ENCODE peak calls at places on chromosome 10, in six cellular contexts. One of them, this sample, is unnamed.

GRCh38 chr10:70705121-70705861 is 33.0 kb downstream of the ADAMTS14 start:
- DNase-seq in NB4: no peak
- DNase-seq in GM12878: no peak
- DNase-seq in K562: no peak
- DNase-seq in A549: no peak
- DNase-seq in HepG2: no peak
- DNase-seq in this sample: no peak

GRCh38 chr10:130834170-130834569 is 477.4 kb downstream of the TCERG1L start:
- DNase-seq in NB4: no peak
- DNase-seq in GM12878: no peak
- DNase-seq in K562: no peak
- DNase-seq in HepG2: no peak
- DNase-seq in A549: no peak
- DNase-seq in this sample: no peak

GRCh38 chr10:112946649-112947048 is 3.4 kb upstream of the TCF7L2 start:
- DNase-seq in K562: no peak
- DNase-seq in NB4: no peak
- DNase-seq in HepG2: no peak
- DNase-seq in GM12878: no peak
- DNase-seq in A549: no peak
- DNase-seq in this sample: no peak

GRCh38 chr10:132186488-132187413 is at the start of gene DPYSL4:
- DNase-seq in GM12878: no peak
- DNase-seq in K562: peak
- DNase-seq in HepG2: no peak
- DNase-seq in A549: peak
- DNase-seq in NB4: no peak
- DNase-seq in this sample: peak

GRCh38 chr10:28738200-28738599 is 60.9 kb downstream of the BAMBI start:
- DNase-seq in GM12878: no peak
- DNase-seq in NB4: peak
- DNase-seq in A549: no peak
- DNase-seq in HepG2: no peak
- DNase-seq in K562: peak
- DNase-seq in this sample: no peak

GRCh38 chr10:64785816-64786215 is 1264.6 kb downstream of the REEP3 start:
- DNase-seq in A549: no peak
- DNase-seq in K562: no peak
- DNase-seq in HepG2: no peak
- DNase-seq in GM12878: no peak
- DNase-seq in NB4: no peak
- DNase-seq in this sample: no peak

GRCh38 chr10:5184987-5185386 is at the start of gene AKR1C8:
- DNase-seq in HepG2: no peak
- DNase-seq in GM12878: no peak
- DNase-seq in NB4: no peak
- DNase-seq in A549: no peak
- DNase-seq in K562: no peak
- DNase-seq in this sample: no peak

GRCh38 chr10:5977471-5978370 is at the start of gene IL15RA:
- DNase-seq in HepG2: peak
- DNase-seq in A549: peak
- DNase-seq in K562: peak
- DNase-seq in NB4: peak
- DNase-seq in GM12878: no peak
- DNase-seq in this sample: peak

GRCh38 chr10:79459243-79459642 is 13.8 kb upstream of the ZCCHC24 start:
- DNase-seq in GM12878: no peak
- DNase-seq in A549: no peak
- DNase-seq in NB4: no peak
- DNase-seq in K562: no peak
- DNase-seq in HepG2: no peak
- DNase-seq in this sample: no peak

GRCh38 chr10:98425511-98426352 is 10.8 kb upstream of the PYROXD2 start:
- DNase-seq in K562: peak
- DNase-seq in HepG2: peak
- DNase-seq in GM12878: no peak
- DNase-seq in NB4: peak
- DNase-seq in A549: peak
- DNase-seq in this sample: peak

DNA sequence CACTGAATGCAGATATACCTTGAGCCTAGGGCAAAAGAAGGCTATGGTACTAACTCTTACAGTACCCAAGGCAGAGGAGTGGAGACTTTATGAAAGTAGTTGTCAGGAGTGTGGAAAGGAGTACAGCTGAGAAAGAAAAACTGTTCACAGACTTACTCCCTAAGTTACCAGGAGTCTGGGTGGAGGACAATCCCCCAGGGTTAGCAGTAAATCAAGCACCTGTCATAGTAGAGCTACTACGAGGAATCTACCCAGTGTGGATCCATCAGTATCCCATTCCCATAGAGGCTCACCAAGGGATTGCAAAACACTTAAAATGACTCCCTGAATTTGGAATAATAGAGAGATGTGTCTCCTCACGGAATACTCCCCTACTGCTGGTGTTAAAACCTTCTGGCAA is 10.1 kb upstream of the ZNF33B start:
- DNase-seq in A549: no peak
- DNase-seq in K562: no peak
- DNase-seq in HepG2: no peak
- DNase-seq in NB4: no peak
- DNase-seq in GM12878: no peak
- DNase-seq in this sample: no peak
- TF ChIP-seq MYC in A549: no peak
- TF ChIP-seq MYC in K562: no peak
- TF ChIP-seq MYC in HepG2: no peak
- TF ChIP-seq MYC in NB4: no peak
- TF ChIP-seq MYC in GM12878: no peak
- TF ChIP-seq MYC in this sample: no peak

GRCh38 chr10:75238182-75239180 is 2.7 kb upstream of the COMTD1 start:
- DNase-seq in NB4: peak
- DNase-seq in K562: peak
- DNase-seq in GM12878: no peak
- DNase-seq in A549: no peak
- DNase-seq in HepG2: no peak
- DNase-seq in this sample: no peak
- TF ChIP-seq MYC in NB4: no peak
- TF ChIP-seq MYC in K562: no peak
- TF ChIP-seq MYC in GM12878: no peak
- TF ChIP-seq MYC in A549: no peak
- TF ChIP-seq MYC in HepG2: peak
- TF ChIP-seq MYC in this sample: no peak

GRCh38 chr10:72685264-72685921 is 6.5 kb upstream of the MCU start:
- DNase-seq in A549: no peak
- DNase-seq in K562: no peak
- DNase-seq in NB4: no peak
- DNase-seq in HepG2: no peak
- DNase-seq in GM12878: no peak
- DNase-seq in this sample: no peak

GRCh38 chr10:72682626-72683025 is 9.3 kb upstream of the MCU start:
- DNase-seq in K562: no peak
- DNase-seq in NB4: no peak
- DNase-seq in GM12878: no peak
- DNase-seq in HepG2: no peak
- DNase-seq in A549: no peak
- DNase-seq in this sample: no peak

DNA sequence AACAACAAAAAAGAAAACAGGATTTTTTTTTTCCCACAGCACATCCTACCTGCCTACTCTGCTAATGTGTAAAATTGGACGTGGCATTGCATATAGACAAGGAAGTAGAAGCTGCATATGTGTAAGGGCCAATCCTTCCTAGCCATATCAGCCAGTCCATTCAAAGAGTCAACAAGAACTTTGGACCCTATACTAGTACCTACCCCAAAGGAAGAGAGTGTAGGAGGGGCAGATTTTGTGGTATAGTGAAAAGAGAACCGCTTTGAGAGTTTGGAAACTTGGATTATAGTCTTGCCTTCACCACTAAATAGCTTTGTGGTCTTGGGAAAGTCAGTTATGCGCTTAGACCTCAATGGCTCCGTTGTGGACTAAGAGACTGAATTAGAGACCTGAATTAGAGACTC is 12.1 kb upstream of the MCU start:
- DNase-seq in GM12878: no peak
- DNase-seq in NB4: no peak
- DNase-seq in A549: no peak
- DNase-seq in HepG2: peak
- DNase-seq in K562: no peak
- DNase-seq in this sample: no peak
- TF ChIP-seq MYC in GM12878: no peak
- TF ChIP-seq MYC in NB4: no peak
- TF ChIP-seq MYC in A549: no peak
- TF ChIP-seq MYC in HepG2: no peak
- TF ChIP-seq MYC in K562: no peak
- TF ChIP-seq MYC in this sample: no peak

GRCh38 chr10:26887611-26888215 is 27.0 kb upstream of the ABI1 start:
- DNase-seq in NB4: no peak
- DNase-seq in GM12878: no peak
- DNase-seq in HepG2: no peak
- DNase-seq in K562: no peak
- DNase-seq in A549: no peak
- DNase-seq in this sample: peak

DNA sequence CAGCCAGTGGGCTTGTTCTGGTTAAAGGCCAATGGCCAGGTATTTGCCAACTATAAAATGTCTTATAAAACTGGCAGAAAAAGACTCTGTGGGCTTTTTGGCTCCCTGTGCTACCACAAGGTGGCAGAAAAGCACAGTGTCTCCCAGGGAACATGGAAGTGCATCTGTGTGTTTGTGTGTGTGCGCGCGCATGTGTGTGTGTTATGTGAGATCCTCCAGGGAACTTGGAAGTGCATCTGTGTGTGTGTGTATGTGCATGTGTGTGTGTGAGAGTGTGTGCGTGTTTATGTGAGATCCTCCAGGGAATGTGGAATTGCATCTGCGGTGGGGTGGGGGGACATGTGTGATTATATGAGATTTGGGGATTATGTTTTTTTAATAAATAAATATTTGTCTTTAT is 30.2 kb upstream of the ABI1 start:
- DNase-seq in NB4: peak
- DNase-seq in HepG2: peak
- DNase-seq in A549: no peak
- DNase-seq in GM12878: no peak
- DNase-seq in K562: no peak
- DNase-seq in this sample: peak
- TF ChIP-seq MYC in NB4: no peak
- TF ChIP-seq MYC in HepG2: no peak
- TF ChIP-seq MYC in A549: no peak
- TF ChIP-seq MYC in GM12878: no peak
- TF ChIP-seq MYC in K562: no peak
- TF ChIP-seq MYC in this sample: no peak